ENCODE peak calls at places on chromosomes 6 and 20, in eight cellular contexts. M is astrocyte of the spinal cord, Y is fibroblast of lung, O is PC-3, X is spleen, B is transverse colon, J is A673, W is body of pancreas. S is an unnamed sample.

GRCh38 chr6:87922947-87923330 is 124.7 kb upstream of the SPACA1 start:
- DNase-seq in J (no peak), O (no peak), W (no peak), Y (no peak), M (no peak), B (no peak), X (peak), S (no peak)

GRCh38 chr20:20369353-20370086 is 1.6 kb downstream of the INSM1 start:
- DNase-seq in J (no peak), O (peak), B (peak), M (no peak), W (peak), Y (no peak), X (no peak), S (no peak)

GRCh38 chr20:56515657-56516381 is 8.7 kb upstream of the FAM209A start:
- DNase-seq in B (no peak), M (peak), Y (no peak), J (peak), X (no peak), W (no peak), O (peak), S (no peak)

GRCh38 chr6:170026272-170027110 is 264.4 kb downstream of the DLL1 start:
- DNase-seq in O (peak), Y (no peak), B (peak), X (peak), W (peak), J (no peak), M (no peak), S (no peak)

GRCh38 chr6:115514656-115515055 is 546.0 kb downstream of the FRK start:
- DNase-seq in X (no peak), M (peak), J (no peak), B (no peak), Y (peak), W (no peak), O (no peak), S (peak)

GRCh38 chr6:2782356-2782708 is 17.1 kb downstream of the WRNIP1 start:
- DNase-seq in Y (no peak), B (no peak), J (no peak), X (no peak), W (no peak), O (no peak), M (no peak), S (no peak)

GRCh38 chr6:143840595-143840994 is 2.5 kb upstream of the LTV1 start:
- DNase-seq in Y (no peak), B (no peak), W (no peak), O (no peak), J (no peak), M (no peak), X (no peak), S (no peak)

GRCh38 chr20:62246872-62247652 is 8.7 kb downstream of the OSBPL2 start:
- DNase-seq in J (no peak), M (no peak), X (no peak), B (no peak), O (no peak), W (peak), Y (no peak), S (no peak)

GRCh38 chr20:58528412-58528811 is 13.2 kb upstream of the APCDD1L start:
- DNase-seq in Y (no peak), O (no peak), M (no peak), W (no peak), X (no peak), B (no peak), J (no peak), S (no peak)

GRCh38 chr6:108117427-108118358 is 43.2 kb upstream of the OSTM1 start:
- DNase-seq in W (peak), Y (peak), J (no peak), B (peak), O (no peak), X (peak), M (no peak), S (no peak)

GRCh38 chr20:24785141-24785924 is 163.7 kb upstream of the CST7 start:
- DNase-seq in X (peak), Y (peak), W (no peak), O (peak), J (no peak), B (no peak), M (peak), S (peak)

GRCh38 chr20:44658810-44659209 is 7.3 kb upstream of the ADA start:
- DNase-seq in O (no peak), X (no peak), B (no peak), J (no peak), Y (no peak), W (no peak), M (no peak), S (no peak)

GRCh38 chr6:140344149-140344913 is 969.9 kb upstream of the CITED2 start:
- DNase-seq in J (no peak), B (no peak), O (peak), Y (peak), W (no peak), M (peak), X (no peak), S (peak)

GRCh38 chr6:56713285-56713684 is 70.6 kb upstream of the DST start:
- DNase-seq in O (peak), M (peak), B (peak), J (peak), X (no peak), Y (peak), W (peak), S (peak)

DNA sequence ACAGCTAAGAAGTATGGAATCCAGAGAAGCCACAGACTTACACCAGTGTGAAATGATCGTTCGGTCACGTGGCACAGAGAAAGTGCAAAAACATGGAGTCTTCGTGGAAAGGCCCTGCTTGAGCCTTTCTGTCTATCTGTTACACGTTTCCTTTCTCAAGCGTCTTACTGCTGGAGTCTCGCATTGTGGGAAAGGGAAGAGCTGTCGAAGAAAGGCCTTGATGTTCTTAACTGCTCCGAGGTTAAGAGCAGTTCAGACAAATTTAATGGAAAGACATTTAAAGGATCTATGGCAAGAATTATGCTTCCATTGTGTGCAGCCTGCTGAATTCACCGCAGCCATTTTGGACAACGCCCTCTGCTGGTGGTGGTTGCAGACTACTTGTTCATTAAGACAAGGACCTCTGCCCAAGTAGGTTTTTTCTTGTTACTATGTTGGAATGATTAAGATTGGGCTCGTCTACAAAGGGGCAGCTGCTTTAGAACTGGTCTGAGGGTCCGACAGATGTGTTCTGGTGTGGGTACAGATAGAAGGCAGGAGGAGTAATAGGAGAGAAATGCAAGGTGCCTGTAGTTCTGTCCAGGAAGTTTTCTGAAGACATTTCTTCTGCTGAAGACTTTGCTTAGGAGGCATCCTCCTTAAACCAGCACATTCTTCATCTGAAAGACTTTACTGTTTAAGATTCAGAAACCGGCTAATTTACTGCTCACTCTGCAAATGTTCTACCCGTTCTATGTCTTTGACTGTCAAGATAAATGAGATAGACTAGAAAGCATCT is 24.7 kb upstream of the CCN6 start:
- DNase-seq in W (peak), M (peak), J (peak), O (peak), Y (peak), X (peak), B (peak), S (peak)
- H3K4me3 ChIP-seq in W (no peak), M (no peak), J (no peak), O (no peak), Y (no peak), X (no peak), B (no peak), S (no peak)

DNA sequence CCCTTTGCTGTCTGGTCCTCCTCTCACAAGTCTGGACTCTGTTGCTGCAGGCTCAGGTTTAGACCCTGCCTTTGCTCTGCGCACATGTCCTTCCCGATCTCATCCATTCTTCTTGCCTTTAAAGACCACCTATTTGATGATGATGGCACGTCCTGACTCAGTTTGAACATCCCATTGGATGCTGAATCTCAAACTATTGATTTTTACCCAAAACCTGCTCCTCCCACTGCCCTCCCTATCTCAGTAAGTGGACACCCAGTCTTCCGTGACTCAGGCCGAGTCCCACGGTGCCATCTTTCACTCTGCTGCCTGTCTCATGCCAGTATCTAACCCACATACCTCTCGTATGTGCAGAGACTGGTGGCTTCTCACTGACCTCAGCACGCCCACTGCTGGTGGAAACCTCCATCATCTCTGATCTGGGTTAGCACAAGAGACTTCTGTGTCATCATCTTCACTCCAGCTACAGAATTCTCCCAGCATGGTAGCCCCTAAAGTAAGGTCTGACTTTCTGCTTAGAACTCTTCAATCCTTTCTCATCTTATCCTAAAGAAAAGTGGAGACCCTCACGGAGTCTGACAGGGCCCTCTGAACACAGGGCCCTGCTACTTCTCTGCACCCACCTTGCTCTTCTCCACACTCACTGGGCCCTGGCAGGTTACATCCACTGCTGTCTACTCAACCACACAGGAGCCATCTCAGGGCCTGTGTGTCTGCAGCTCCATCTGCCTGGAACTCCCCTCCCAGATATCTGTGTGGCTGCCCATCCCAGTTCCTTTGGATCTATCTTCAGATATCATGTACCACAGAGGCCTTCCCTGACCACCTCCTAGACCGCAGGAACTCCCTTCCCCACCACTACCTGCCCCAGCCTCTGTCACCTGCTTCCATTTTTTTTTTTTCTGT is 387.1 kb upstream of the AGPAT4 start:
- DNase-seq in M (no peak), O (peak), J (peak), W (no peak), Y (no peak), B (no peak), X (no peak), S (no peak)
- TF ChIP-seq CTCF in M (no peak), O (no peak), J (peak), W (no peak), Y (no peak), B (no peak), X (no peak), S (no peak)

DNA sequence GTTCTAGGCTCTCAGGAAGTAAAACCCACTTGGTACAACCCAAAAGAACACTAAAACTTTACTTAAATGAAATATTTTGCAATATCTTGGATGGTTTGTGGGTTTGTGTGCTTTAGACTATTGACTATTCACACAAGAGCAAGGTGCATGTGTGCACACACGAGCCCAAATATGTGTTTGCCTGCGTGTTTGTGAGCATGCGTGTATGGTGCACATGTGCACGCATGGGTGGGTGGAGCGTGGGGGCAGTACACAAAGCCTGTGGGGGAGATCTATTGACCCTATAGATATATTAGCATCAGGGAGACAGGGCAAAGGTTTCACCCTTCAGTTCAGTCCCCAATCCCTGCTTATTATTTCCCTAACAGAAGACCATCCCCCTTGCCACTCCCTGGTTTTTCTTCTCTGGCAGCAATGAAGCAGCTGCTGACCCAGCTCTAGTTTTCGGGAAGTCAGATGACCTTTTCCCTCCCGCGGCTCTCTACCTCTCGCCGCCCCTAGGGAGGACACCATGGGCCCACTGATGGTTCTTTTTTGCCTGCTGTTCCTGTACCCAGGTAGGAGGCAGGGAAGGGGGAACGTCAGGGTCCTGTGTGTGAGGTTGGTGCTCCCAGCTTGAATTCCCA is at the start of gene C2:
- DNase-seq in X (no peak), W (no peak), B (no peak), Y (no peak), O (no peak), M (no peak), J (no peak), S (no peak)
- H3K4me3 ChIP-seq in X (peak), W (no peak), B (no peak), Y (no peak), O (no peak), M (no peak), J (no peak), S (no peak)

GRCh38 chr6:135002229-135002844 is 52.3 kb downstream of the HBS1L start:
- DNase-seq in Y (peak), J (peak), W (no peak), X (no peak), B (no peak), O (peak), M (peak), S (peak)
- TF ChIP-seq CTCF in Y (peak), J (peak), W (peak), X (no peak), B (peak), O (peak), M (peak), S (peak)

DNA sequence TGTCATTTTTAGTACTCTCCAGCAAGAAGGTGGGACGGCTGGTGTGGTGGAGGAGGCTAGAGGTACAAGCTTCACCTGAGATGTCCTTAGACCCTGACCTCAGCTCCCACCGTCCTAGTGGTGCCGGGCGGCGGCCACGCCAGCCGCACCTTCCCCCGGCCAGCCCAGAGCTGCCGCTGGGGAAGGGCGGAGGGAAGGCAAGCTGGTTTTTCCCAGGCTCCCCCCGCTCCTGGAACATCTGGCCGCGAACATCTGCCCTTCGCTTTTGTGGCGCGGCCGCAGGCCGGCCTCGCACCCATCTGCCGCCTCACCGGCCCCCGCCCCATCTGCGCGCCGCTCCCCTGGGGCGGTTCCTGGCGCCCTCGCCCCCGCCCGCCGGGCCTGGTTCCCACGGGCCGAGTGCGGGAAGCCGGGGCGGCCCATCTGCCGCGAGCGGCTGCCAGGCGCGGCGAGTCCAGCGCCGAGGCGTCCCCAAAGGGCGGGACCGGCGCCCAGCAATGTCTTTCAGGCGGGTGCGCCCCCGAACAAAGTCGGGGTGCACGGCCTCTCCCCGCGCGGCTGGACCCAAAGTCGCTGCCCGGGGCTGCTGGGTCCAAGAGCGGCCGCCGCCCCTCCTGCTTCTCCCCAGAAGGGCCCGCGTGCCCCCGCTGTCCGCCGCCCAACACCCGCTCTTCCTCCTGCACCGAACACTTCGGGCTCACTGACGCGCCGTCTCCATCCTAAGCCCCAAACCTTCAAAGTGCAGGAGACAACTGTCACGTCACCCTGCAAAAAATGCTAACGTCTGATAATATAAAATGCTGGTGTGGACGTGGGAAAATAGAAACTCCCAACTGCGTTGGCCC is 17.3 kb upstream of the ID1 start:
- DNase-seq in O (no peak), X (peak), B (peak), Y (peak), M (no peak), W (no peak), J (no peak), S (no peak)
- H3K4me3 ChIP-seq in O (peak), X (peak), B (peak), Y (peak), M (peak), W (no peak), J (peak), S (peak)

GRCh38 chr6:82072771-82073170 is 174.8 kb downstream of the IBTK start:
- DNase-seq in O (peak), B (no peak), W (no peak), M (peak), Y (peak), X (no peak), J (no peak), S (peak)

GRCh38 chr6:82072113-82072512 is 175.4 kb downstream of the IBTK start:
- DNase-seq in O (no peak), X (no peak), Y (peak), J (peak), M (peak), B (no peak), W (no peak), S (peak)

GRCh38 chr6:82076855-82077254 is 170.7 kb downstream of the IBTK start:
- DNase-seq in J (peak), X (no peak), Y (no peak), M (peak), W (no peak), B (no peak), O (peak), S (no peak)

GRCh38 chr6:82068721-82069120 is 178.8 kb downstream of the IBTK start:
- DNase-seq in O (no peak), Y (no peak), B (no peak), X (no peak), W (no peak), J (no peak), M (no peak), S (no peak)

GRCh38 chr6:82073484-82073883 is 174.1 kb downstream of the IBTK start:
- DNase-seq in Y (no peak), B (no peak), W (no peak), X (no peak), J (no peak), M (no peak), O (no peak), S (no peak)
- TF ChIP-seq CTCF in Y (no peak), B (no peak), W (no peak), X (no peak), J (peak), M (no peak), O (no peak), S (no peak)

DNA sequence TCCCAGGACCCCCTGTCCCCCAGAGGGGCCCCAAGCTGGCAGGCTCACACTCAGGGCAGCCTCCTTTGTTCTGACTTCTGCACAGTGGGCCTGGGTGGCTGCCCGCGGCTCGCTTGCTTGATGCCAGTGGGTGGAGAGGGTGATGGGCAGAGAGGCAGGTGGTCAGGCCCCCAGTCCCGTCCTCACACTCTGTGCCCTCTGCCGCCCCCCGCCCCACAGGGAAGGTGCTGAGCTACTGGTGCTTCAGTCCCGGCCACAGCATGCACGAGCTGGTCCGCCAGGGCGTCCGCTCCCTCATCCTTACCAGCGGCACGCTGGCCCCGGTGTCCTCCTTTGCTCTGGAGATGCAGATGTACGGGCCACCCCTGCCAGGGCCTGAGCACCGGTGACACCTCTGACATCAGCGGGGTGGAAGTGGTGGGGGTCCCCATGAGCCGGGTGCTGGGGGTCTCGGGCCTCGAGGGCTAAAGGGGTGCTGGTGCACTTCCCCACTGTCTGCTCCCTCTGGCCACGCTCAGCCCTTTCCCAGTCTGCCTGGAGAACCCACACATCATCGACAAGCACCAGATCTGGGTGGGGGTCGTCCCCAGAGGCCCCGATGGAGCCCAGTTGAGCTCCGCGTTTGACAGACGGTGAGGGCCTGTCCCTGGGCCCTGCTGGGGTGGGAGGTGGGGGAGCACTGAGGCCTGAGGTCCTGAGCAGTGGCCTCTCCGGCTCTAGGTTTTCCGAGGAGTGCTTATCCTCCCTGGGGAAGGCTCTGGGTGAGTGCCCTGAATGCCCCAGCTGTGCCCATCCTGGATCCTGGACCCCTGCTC is 8.8 kb upstream of the TNFRSF6B start:
- DNase-seq in X (peak), W (no peak), O (no peak), J (no peak), Y (no peak), B (no peak), M (no peak), S (no peak)
- H3K4me3 ChIP-seq in X (no peak), W (no peak), O (no peak), J (no peak), Y (no peak), B (no peak), M (no peak), S (no peak)

GRCh38 chr6:41405941-41406340 is 70.5 kb downstream of the NCR2 start:
- DNase-seq in J (no peak), B (no peak), Y (no peak), W (no peak), X (no peak), M (no peak), O (no peak), S (no peak)
- TF ChIP-seq CTCF in J (no peak), B (no peak), Y (no peak), W (no peak), X (no peak), M (no peak), O (no peak), S (no peak)